ENCODE peak calls at places on chromosome 22, in ten cellular contexts. P is anterior cingulate cortex, T is 8988T, N is vagina, U is AG09309, M is GM03348, Z is NCI-H146, J is AG04450, B is SJSA1, I is lower lobe of right lung. H is an unnamed sample.
A peak's percentile ranks its signal among the peaks of the same experiment; 100 is the strongest.

GRCh38 chr22:23856721-23857605 is 712 bp upstream of the SLC2A11 start:
- DNase-seq in P (no peak), T (peak; percentile 44), N (no peak), U (no peak), M (peak; percentile 64), Z (peak; percentile 66), J (no peak), B (no peak), I (no peak), H (peak; percentile 58)

GRCh38 chr22:37267128-37267587 is 15.2 kb upstream of the CYTH4 start:
- DNase-seq in P (no peak), T (no peak), N (no peak), U (no peak), M (peak; percentile 89), Z (peak; percentile 4), J (no peak), B (peak; percentile 57), I (peak; percentile 71), H (peak; percentile 76)

GRCh38 chr22:19448076-19448607 is 631 bp upstream of the C22orf39 start:
- DNase-seq in P (no peak), T (peak; percentile 31), N (no peak), U (no peak), M (peak; percentile 81), Z (peak; percentile 44), J (no peak), B (no peak), I (no peak), H (peak; percentile 75)

GRCh38 chr22:44311855-44312170 is 938 bp downstream of the SHISAL1 start:
- DNase-seq in P (no peak), T (no peak), N (no peak), U (peak; percentile 38), M (peak; percentile 87), Z (no peak), J (no peak), B (peak; percentile 58), I (no peak), H (no peak)

GRCh38 chr22:36761553-36762240 is 14.2 kb downstream of the IFT27 start:
- DNase-seq in P (no peak), T (no peak), N (no peak), U (no peak), M (no peak), Z (no peak), J (no peak), B (no peak), I (no peak), H (no peak)

GRCh38 chr22:49208003-49208402 is 619.7 kb downstream of the BRD1 start:
- DNase-seq in P (no peak), T (no peak), N (no peak), U (no peak), M (no peak), Z (no peak), J (no peak), B (no peak), I (no peak), H (no peak)

GRCh38 chr22:37068859-37069258 is 17.3 kb downstream of the KCTD17 start:
- DNase-seq in P (no peak), T (no peak), N (no peak), U (no peak), M (no peak), Z (peak; percentile 12), J (no peak), B (no peak), I (no peak), H (no peak)

GRCh38 chr22:30386960-30387848 is at the start of gene RNF215:
- DNase-seq in P (peak; percentile 73), T (peak; percentile 89), N (no peak), U (peak; percentile 8), M (peak; percentile 99), Z (peak; percentile 73), J (peak; percentile 18), B (peak; percentile 74), I (peak; percentile 84), H (peak; percentile 77)

GRCh38 chr22:50542416-50542927 is 3.2 kb upstream of the KLHDC7B start:
- DNase-seq in P (no peak), T (no peak), N (no peak), U (no peak), M (no peak), Z (no peak), J (no peak), B (no peak), I (no peak), H (peak; percentile 21)

GRCh38 chr22:39148727-39149535 is 3.5 kb downstream of the CBX7 start:
- DNase-seq in P (peak; percentile 16), T (peak; percentile 47), N (peak; percentile 87), U (no peak), M (peak; percentile 44), Z (no peak), J (no peak), B (peak; percentile 33), I (no peak), H (peak; percentile 84)

GRCh38 chr22:42368379-42369249 is 63.6 kb downstream of the NFAM1 start:
- DNase-seq in P (no peak), T (no peak), N (no peak), U (no peak), M (no peak), Z (peak; percentile 57), J (no peak), B (no peak), I (peak; percentile 56), H (no peak)

GRCh38 chr22:50272103-50272782 is 2.1 kb upstream of the MAPK11 start:
- DNase-seq in P (no peak), T (no peak), N (no peak), U (no peak), M (no peak), Z (no peak), J (no peak), B (no peak), I (no peak), H (no peak)

H was measured in B cell.